ENCODE peak calls at places on chromosomes 6 and 20, in four cellular contexts. S, R, O and Z are unnamed samples.

GRCh38 chr6:167013946-167014345 is 14.7 kb downstream of the CEP43 start:
- DNase-seq in R (no peak), S (no peak), O (no peak), Z (no peak)

GRCh38 chr6:149716181-149716580 is 1.7 kb downstream of the LATS1 start:
- DNase-seq in S (no peak), R (no peak), O (no peak), Z (no peak)

GRCh38 chr20:61776491-61776890 is 289.2 kb downstream of the TAF4 start:
- DNase-seq in S (no peak), R (no peak), O (no peak), Z (no peak)

GRCh38 chr6:44269921-44270525 is at the start of gene TMEM151B:
- DNase-seq in O (no peak), S (no peak), R (peak), Z (no peak)

GRCh38 chr6:129645371-129646139 is 64.4 kb downstream of the ARHGAP18 start:
- DNase-seq in R (no peak), O (no peak), S (peak), Z (peak)

GRCh38 chr20:36653456-36653855 is 7.5 kb upstream of the SLA2 start:
- DNase-seq in S (no peak), O (no peak), R (no peak), Z (no peak)

GRCh38 chr6:139497344-139497961 is 123.0 kb upstream of the CITED2 start:
- DNase-seq in R (no peak), S (no peak), O (peak), Z (no peak)

GRCh38 chr20:18225652-18226051 is 62.7 kb upstream of the ZNF133 start:
- DNase-seq in R (no peak), S (no peak), O (no peak), Z (no peak)

GRCh38 chr20:39822667-39823066 is 860.5 kb downstream of the DHX35 start:
- DNase-seq in R (no peak), O (no peak), S (no peak), Z (no peak)

GRCh38 chr6:140441256-140441655 is 1066.8 kb upstream of the CITED2 start:
- DNase-seq in S (no peak), R (peak), O (peak), Z (peak)

DNA sequence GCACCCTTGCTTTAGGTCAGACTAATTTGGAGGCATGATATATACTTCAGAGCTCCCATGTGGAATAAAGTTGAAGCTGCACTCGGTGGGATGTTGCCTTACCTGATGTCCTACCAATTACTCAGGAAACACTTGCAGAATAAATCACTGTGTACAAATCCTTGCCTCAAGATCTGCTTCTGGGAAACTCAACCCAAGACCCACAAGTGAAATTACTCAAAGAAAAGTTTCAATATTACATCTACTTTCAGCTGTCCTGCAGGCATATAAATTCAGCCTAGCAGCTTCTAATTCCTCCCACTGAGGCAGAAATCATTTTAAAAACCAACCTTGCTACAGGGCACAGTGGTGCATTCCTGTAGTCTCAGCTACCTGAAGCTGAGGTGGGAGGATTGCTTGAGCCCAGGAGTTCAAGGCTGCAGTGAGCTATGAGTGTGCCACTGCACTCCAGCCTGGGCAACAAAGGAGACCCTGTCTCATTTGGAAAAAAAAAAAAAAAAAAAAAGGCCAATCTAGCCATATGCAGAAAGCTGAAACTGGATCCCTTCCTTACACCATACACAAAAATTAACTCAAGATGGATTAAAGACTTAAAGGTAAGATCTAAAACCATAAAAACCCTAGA is 20.7 kb upstream of the DCDC2 start:
- DNase-seq in R (no peak), S (no peak), O (no peak), Z (peak)
- TF ChIP-seq MAX in R (no peak), S (no peak), O (no peak), Z (no peak)

DNA sequence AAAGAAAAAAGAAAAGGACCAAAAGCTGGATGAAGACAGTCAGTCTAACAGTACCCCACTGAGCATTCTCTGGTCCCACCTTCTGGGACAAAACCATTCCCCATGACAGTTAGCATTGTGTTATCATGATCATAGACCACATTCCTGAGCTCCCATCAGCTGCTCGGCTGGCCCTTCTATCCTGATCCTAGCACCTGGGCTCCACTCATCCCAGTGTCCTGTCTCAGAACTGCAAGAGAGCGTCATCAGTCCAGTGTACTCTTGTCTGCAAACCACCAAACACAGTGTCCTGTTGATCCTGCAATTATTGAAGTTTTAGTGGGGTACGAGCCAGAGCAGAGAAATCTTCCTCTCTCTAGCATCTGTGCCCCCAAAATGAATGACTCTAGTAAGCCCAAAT is 16.0 kb upstream of the TAAR1 start:
- DNase-seq in S (no peak), O (no peak), R (no peak), Z (no peak)
- TF ChIP-seq FOSL1 in S (no peak), O (no peak), R (no peak), Z (no peak)

GRCh38 chr6:132404736-132405135 is 3.5 kb upstream of the MOXD1 start:
- DNase-seq in R (no peak), S (no peak), O (no peak), Z (no peak)
- TF ChIP-seq MAX in R (no peak), S (no peak), O (no peak), Z (no peak)

DNA sequence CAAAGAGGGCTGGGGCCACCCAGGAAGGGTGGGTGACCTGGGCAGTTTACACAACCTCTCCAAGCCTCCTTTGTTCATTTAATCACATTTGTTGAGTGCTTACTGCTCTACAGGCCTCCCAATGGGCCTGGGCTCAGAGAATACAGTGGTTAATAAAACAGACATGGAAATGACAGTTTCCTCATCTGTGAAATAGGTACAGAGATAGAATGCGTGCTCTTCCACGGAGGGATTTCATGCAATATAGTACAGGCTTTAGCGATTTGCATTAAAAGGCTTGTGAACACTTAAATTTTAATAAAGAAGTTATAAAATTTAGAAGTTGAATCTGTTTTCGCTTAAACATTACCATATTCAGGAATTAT is 802 bp upstream of the FERMT1 start:
- DNase-seq in R (no peak), O (no peak), S (no peak), Z (peak)
- TF ChIP-seq FOSL1 in R (no peak), O (no peak), S (no peak), Z (no peak)

DNA sequence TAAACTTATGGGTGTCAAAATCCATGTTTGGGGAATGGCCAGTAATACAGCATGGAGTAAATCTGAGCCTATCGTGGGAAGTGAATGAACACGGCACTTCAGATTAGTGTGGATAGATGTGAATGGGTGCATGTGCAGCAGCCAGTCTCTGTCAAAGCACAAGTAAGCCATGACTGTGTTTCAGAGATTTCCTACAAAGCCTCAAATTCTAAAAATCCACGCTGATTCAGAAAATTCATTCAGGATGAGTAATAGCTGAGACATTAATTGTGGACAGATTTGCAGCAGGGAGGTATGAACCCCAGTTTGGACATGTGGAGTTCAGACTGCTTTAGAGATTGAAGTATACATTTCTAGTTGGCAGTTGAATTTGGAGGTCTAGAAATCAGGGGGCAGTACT is 115.1 kb downstream of the QKI start:
- DNase-seq in R (no peak), S (no peak), O (no peak), Z (no peak)
- TF ChIP-seq MAX in R (no peak), S (no peak), O (no peak), Z (no peak)

DNA sequence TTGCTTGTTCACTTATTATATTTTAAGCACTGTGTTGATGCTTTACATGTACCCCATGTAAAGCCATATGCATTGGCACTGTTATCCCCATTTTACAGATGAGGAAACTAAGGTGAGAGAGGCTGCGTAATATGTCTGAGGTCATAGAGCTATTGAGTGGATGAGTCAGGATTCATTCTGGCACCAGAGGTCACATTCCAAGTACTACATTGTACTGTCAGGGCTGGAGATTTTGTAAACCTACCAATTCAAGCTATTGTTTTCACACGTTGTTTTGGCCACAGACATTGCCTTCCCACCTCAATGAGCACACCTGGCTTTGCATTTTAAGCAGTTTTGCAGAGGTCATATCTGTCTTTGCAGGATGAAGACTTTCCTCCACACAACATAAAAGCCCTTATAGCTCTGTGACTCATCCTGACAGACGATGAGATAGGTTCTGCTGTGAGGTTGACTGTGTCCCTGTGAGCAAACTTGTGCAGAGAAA is 33.2 kb downstream of the ANKS1A start:
- DNase-seq in S (no peak), O (peak), R (no peak), Z (peak)
- TF ChIP-seq FOSL1 in S (no peak), O (peak), R (no peak), Z (no peak)

DNA sequence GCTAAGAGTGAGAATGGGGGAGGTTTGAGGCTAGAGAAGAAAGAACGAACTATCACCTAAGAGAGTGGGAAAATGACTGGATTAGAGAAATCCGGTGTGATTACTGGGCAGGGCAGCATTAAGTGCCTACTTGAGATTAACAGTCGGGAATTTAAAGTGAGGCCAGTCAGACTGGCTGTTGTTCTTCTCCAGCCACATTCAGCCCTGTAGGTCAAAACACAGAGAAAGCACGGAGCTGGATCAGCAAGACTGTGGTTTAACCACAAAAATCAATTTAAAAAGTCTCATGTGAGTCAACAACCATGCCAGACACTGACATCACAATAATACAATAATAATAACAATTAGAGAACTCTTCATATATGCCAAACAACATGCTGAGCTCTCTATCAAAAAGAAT is 301.9 kb upstream of the SGK1 start:
- DNase-seq in R (no peak), O (no peak), S (no peak), Z (no peak)
- TF ChIP-seq MAX in R (no peak), O (no peak), S (no peak), Z (no peak)

GRCh38 chr20:16676895-16677294 is 52.9 kb upstream of the SNRPB2 start:
- DNase-seq in O (no peak), R (no peak), S (no peak), Z (no peak)
- TF ChIP-seq FOSL1 in O (no peak), R (no peak), S (no peak), Z (no peak)

DNA sequence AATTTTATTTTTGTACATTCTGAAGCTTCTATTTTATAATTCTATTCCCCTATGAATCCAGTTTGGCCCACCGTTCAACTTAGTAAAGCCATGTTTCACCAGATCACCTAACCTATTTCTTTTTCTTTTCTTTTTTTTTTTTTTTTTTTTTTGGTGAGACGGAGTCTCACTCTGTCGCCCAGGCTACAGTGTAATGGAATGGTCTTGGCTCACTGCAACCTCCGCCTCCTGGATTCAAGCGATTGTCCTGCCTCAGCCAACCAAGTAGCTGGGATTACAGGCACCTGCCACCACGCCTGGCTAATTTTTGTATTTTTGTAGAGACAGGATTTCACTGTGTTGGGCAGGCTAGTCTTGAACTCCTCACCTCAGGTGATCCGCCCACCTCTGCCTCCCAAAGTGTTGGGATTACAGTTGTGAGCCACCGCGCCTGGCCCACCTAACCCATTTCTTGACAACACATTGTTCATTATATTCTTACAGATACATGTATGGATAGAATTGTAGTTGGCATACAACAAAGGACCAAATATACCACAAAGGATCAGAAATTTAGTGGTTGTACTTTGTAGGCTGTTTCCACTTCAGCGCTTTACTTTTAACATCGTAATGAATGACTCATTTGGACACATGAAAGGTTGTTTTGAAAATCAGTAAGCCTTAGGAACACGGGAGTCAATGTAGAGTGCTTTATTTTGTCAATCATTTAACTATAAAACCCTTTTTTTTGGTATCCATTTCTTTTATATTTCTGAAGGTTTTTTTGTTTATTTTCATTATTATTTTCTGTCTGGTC is 63.2 kb downstream of the GJA1 start:
- DNase-seq in S (no peak), O (no peak), R (no peak), Z (no peak)
- TF ChIP-seq MAX in S (no peak), O (no peak), R (no peak), Z (no peak)

DNA sequence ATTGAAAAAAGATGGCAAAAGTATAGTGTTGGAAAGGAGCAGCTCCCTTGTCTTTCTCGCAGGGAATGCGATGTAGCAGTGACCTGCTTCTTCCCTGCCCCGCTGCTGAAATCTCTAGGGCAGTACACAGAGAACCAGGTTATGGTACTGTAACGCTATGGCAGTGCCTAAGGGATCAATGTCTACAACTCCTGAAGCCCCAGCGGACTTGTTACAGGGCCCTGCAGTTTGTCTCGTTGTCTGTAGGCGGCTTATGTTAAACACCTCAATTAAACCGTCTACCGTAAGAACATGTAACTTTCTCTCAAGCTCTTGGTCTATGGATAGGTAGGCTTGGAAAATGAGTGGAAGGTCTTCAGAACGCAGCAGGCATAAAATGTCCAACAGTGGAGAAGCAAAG is 44.8 kb upstream of the SLC17A4 start:
- DNase-seq in O (no peak), S (no peak), R (no peak), Z (peak)
- TF ChIP-seq FOSL1 in O (no peak), S (no peak), R (no peak), Z (no peak)